ENCODE peak calls at places on chromosomes 5 and 9, in ten cellular contexts. V is WTC11, L is B cell, O is choroid plexus epithelial cell, Z is skeletal muscle cell, X is HuH-7, J is BE2C, A is right atrium auricular region, B is NCI-H187, K is non-pigmented ciliary epithelial cell. D is an unnamed sample.

GRCh38 chr9:4131946-4132345 is 167.9 kb downstream of the GLIS3 start:
- DNase-seq in L (no peak), K (no peak), J (no peak), Z (no peak), O (peak), X (no peak), B (no peak), A (no peak), V (no peak), D (no peak)

GRCh38 chr9:114216081-114216480 is 60.7 kb downstream of the COL27A1 start:
- DNase-seq in Z (no peak), X (no peak), B (no peak), O (peak), L (no peak), A (no peak), V (no peak), K (no peak), J (peak), D (peak)

GRCh38 chr9:126682928-126683697 is 69.4 kb downstream of the LMX1B start:
- DNase-seq in L (no peak), O (no peak), Z (no peak), B (no peak), X (peak), K (no peak), V (no peak), A (no peak), J (no peak), D (no peak)

GRCh38 chr5:149450199-149450598 is 71.1 kb upstream of the IL17B start:
- DNase-seq in K (no peak), L (no peak), V (no peak), O (peak), A (peak), J (no peak), B (no peak), Z (peak), X (no peak), D (no peak)

GRCh38 chr9:70094747-70095146 is 51.1 kb downstream of the MAMDC2 start:
- DNase-seq in X (no peak), K (no peak), A (no peak), Z (no peak), V (no peak), O (no peak), B (no peak), L (no peak), J (no peak), D (no peak)

GRCh38 chr5:59039296-59040006 is 456.6 kb downstream of the RAB3C start:
- DNase-seq in K (no peak), O (peak), Z (peak), B (no peak), J (peak), V (peak), A (peak), L (peak), X (peak), D (peak)

GRCh38 chr5:111704452-111705085 is 52.4 kb downstream of the NREP start:
- DNase-seq in B (no peak), Z (no peak), K (no peak), X (no peak), L (peak), J (no peak), O (no peak), A (no peak), V (no peak), D (no peak)

GRCh38 chr5:136749016-136749415 is 383.7 kb upstream of the TRPC7 start:
- DNase-seq in Z (no peak), A (no peak), X (no peak), O (peak), K (peak), L (no peak), J (no peak), B (no peak), V (no peak), D (no peak)

D was measured in osteocyte.